ENCODE peak calls at places on chromosomes 3 and 15, in nine cellular contexts. B is OCI-LY7, E is GM23248, U is MM.1S, Q is PC-3, N is GM23338, W is SK-N-SH, F is HCT116, S is neural progenitor cell. A is an unnamed sample.

GRCh38 chr3:132417695-132418520 is 606 bp downstream of the DNAJC13 start:
- DNase-seq in B (peak; percentile 62), E (peak; percentile 81), U (peak; percentile 81), Q (peak; percentile 62), N (peak; percentile 83), W (peak; percentile 55), F (no peak), S (peak; percentile 68), A (peak; percentile 85)

GRCh38 chr3:153958635-153959320 is 162.4 kb upstream of the ARHGEF26 start:
- DNase-seq in B (no peak), E (peak; percentile 46), U (no peak), Q (peak; percentile 14), N (no peak), W (peak; percentile 3), F (no peak), S (no peak), A (peak; percentile 42)

GRCh38 chr3:23810342-23811116 is 4.8 kb downstream of the UBE2E1 start:
- DNase-seq in B (peak; percentile 43), E (peak; percentile 79), U (peak; percentile 76), Q (peak; percentile 54), N (peak; percentile 93), W (peak; percentile 87), F (no peak), S (peak; percentile 83), A (peak; percentile 74)

GRCh38 chr15:90294601-90295269 is 29.3 kb downstream of the NGRN start:
- DNase-seq in B (no peak), E (peak; percentile 6), U (no peak), Q (no peak), N (peak; percentile 24), W (no peak), F (no peak), S (no peak), A (no peak)

GRCh38 chr3:49362579-49362978 is 4.4 kb upstream of the GPX1 start:
- DNase-seq in B (no peak), E (peak; percentile 42), U (no peak), Q (no peak), N (no peak), W (no peak), F (no peak), S (no peak), A (no peak)

GRCh38 chr3:42906905-42907183 is 902 bp downstream of the ZNF662 start:
- DNase-seq in B (no peak), E (no peak), U (no peak), Q (no peak), N (no peak), W (no peak), F (no peak), S (peak; percentile 61), A (no peak)

GRCh38 chr15:40875996-40876740 is 2.1 kb upstream of the RHOV start:
- DNase-seq in B (no peak), E (peak; percentile 17), U (no peak), Q (no peak), N (no peak), W (no peak), F (no peak), S (no peak), A (no peak)

GRCh38 chr15:90059208-90059985 is 42.9 kb downstream of the IDH2 start:
- DNase-seq in B (peak; percentile 95), E (no peak), U (peak; percentile 96), Q (no peak), N (peak; percentile 66), W (no peak), F (no peak), S (no peak), A (peak; percentile 50)

GRCh38 chr3:42814914-42815507 is 5.8 kb downstream of the ACKR2 start:
- DNase-seq in B (no peak), E (peak; percentile 12), U (no peak), Q (no peak), N (no peak), W (no peak), F (no peak), S (no peak), A (peak; percentile 27)

GRCh38 chr3:170670504-170670903 is 84.6 kb upstream of the SLC7A14 start:
- DNase-seq in B (no peak), E (peak; percentile 11), U (no peak), Q (no peak), N (no peak), W (no peak), F (no peak), S (no peak), A (no peak)

GRCh38 chr3:38031022-38031994 is 1.9 kb upstream of the PLCD1 start:
- DNase-seq in B (no peak), E (peak; percentile 92), U (no peak), Q (peak; percentile 93), N (no peak), W (no peak), F (peak; percentile 31), S (no peak), A (peak; percentile 30)

GRCh38 chr3:30544811-30545210 is 61.6 kb upstream of the TGFBR2 start:
- DNase-seq in B (no peak), E (peak; percentile 90), U (no peak), Q (peak; percentile 95), N (no peak), W (no peak), F (no peak), S (no peak), A (no peak)

GRCh38 chr15:90037961-90038633 is 37.0 kb downstream of the ZNF710 start:
- DNase-seq in B (no peak), E (peak; percentile 62), U (peak; percentile 70), Q (no peak), N (no peak), W (no peak), F (no peak), S (no peak), A (peak; percentile 62)

GRCh38 chr3:126459763-126460127 is 15.9 kb downstream of the ZXDC start:
- DNase-seq in B (no peak), E (no peak), U (no peak), Q (no peak), N (no peak), W (no peak), F (no peak), S (no peak), A (no peak)

GRCh38 chr3:113832477-113833164 is 6.0 kb upstream of the GRAMD1C start:
- DNase-seq in B (no peak), E (no peak), U (peak; percentile 18), Q (no peak), N (peak; percentile 14), W (no peak), F (no peak), S (peak; percentile 9), A (no peak)

GRCh38 chr15:67415186-67415585 is 105.7 kb upstream of the C15orf61 start:
- DNase-seq in B (no peak), E (no peak), U (no peak), Q (no peak), N (no peak), W (no peak), F (no peak), S (peak; percentile 49), A (no peak)

DNA sequence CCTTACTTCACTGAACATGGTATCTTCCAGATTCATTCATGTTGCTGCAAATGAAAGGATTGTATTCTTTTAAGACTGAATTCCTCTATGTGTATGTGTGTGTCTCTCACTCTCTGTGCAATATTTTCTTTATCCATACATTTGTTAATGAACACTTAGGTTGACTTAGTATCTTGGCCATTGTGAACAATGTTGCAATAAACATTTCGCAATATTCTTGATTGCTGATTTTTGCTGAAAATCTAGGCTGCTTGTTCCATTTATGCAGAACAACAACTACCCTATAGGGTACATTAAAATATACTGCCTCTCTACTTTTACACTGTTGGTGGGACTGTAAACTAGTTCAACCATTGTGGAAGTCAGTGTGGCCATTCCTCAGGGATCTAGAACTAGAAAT is 732.4 kb downstream of the CADM2 start:
- DNase-seq in B (no peak), E (no peak), U (no peak), Q (no peak), N (no peak), W (no peak), F (no peak), S (no peak), A (no peak)
- TF ChIP-seq EZH2phosphoT487 in B (no peak), E (no peak), U (no peak), Q (no peak), N (no peak), W (no peak), F (no peak), S (no peak), A (no peak)

GRCh38 chr3:12984023-12984823 is 89.0 kb downstream of the IQSEC1 start:
- DNase-seq in B (peak; percentile 77), E (peak; percentile 80), U (peak; percentile 35), Q (peak; percentile 75), N (peak; percentile 86), W (peak; percentile 80), F (peak; percentile 43), S (peak; percentile 76), A (peak; percentile 81)
- TF ChIP-seq EZH2phosphoT487 in B (no peak), E (no peak), U (no peak), Q (no peak), N (no peak), W (no peak), F (no peak), S (no peak), A (no peak)

GRCh38 chr3:14536055-14536815 is 3.9 kb downstream of the GRIP2 start:
- DNase-seq in B (no peak), E (no peak), U (no peak), Q (no peak), N (no peak), W (no peak), F (no peak), S (no peak), A (no peak)

GRCh38 chr3:14539384-14540208 is 546 bp downstream of the GRIP2 start:
- DNase-seq in B (no peak), E (no peak), U (no peak), Q (no peak), N (no peak), W (no peak), F (no peak), S (no peak), A (no peak)

GRCh38 chr3:14538451-14539088 is 1.6 kb downstream of the GRIP2 start:
- DNase-seq in B (no peak), E (no peak), U (no peak), Q (no peak), N (no peak), W (no peak), F (no peak), S (no peak), A (no peak)

GRCh38 chr3:14536837-14537589 is 3.1 kb downstream of the GRIP2 start:
- DNase-seq in B (no peak), E (no peak), U (no peak), Q (no peak), N (no peak), W (no peak), F (no peak), S (no peak), A (no peak)

GRCh38 chr3:14537590-14538450 is 2.3 kb downstream of the GRIP2 start:
- DNase-seq in B (peak; percentile 7), E (peak; percentile 19), U (no peak), Q (no peak), N (no peak), W (peak; percentile 75), F (peak; percentile 47), S (no peak), A (no peak)
- TF ChIP-seq EZH2phosphoT487 in B (no peak), E (no peak), U (no peak), Q (no peak), N (no peak), W (no peak), F (no peak), S (no peak), A (no peak)

DNA sequence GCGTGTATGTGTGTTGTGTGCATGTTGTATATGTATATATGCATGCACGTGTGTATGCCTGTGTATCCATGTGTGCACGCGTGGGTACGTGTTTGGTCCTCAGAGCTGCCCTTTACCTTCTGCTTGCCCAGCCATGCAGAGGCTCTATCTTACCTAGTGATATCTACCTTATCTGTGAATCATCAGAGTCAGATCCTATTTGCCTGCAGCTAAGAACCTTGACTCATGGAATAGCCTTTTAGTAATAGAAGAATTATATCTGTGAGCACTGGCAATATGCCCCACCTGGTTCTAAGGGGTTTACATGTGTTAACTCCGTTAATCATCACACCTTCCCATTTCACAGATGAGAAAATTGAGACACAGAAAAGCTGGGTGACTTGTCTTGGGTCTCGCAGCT is 11.0 kb downstream of the PGPEP1L start:
- DNase-seq in B (no peak), E (no peak), U (no peak), Q (peak; percentile 31), N (no peak), W (no peak), F (no peak), S (no peak), A (no peak)
- TF ChIP-seq EZH2phosphoT487 in B (no peak), E (no peak), U (no peak), Q (no peak), N (no peak), W (no peak), F (no peak), S (no peak), A (no peak)

A was measured in hepatocyte.